ENCODE peak calls at places on chromosome 2, in ten cellular contexts. O is endodermal cell, K is right cardiac atrium, U is H9, Z is small intestine, E is OCI-LY7, Q is SK-N-SH, F is ovary, X is heart left ventricle, P is neuronal stem cell. C is an unnamed sample. For H3K9me3 and H3K4me1, the result is how much of the 10 kb centered on the place peaks cover.

GRCh38 chr2:55019547-55020258 is 30.5 kb downstream of the RTN4 start:
- DNase-seq in E (peak), O (no peak), X (no peak), F (no peak), U (no peak), Z (no peak), Q (no peak), K (no peak), P (no peak), C (no peak)

GRCh38 chr2:143937563-143938346 is 582.2 kb downstream of the ZEB2 start:
- DNase-seq in X (no peak), U (no peak), Q (peak), P (no peak), F (peak), O (peak), Z (no peak), K (peak), E (no peak), C (peak)

GRCh38 chr2:184835081-184835728 is 236.9 kb downstream of the ZNF804A start:
- DNase-seq in P (no peak), E (no peak), O (peak), F (no peak), Q (peak), U (no peak), X (no peak), Z (peak), K (no peak), C (peak)

GRCh38 chr2:127647242-127648190 is 1.6 kb downstream of the GPR17 start:
- DNase-seq in K (peak), Q (no peak), E (no peak), F (no peak), O (no peak), Z (no peak), U (no peak), X (no peak), P (no peak), C (no peak)

GRCh38 chr2:64114063-64114911 is 29.9 kb downstream of the PELI1 start:
- DNase-seq in U (no peak), O (peak), X (no peak), P (no peak), Z (peak), F (no peak), Q (no peak), K (no peak), E (no peak), C (no peak)

GRCh38 chr2:215728504-215729065 is 284.8 kb downstream of the MREG start:
- DNase-seq in Z (no peak), K (no peak), F (no peak), P (no peak), Q (no peak), E (no peak), X (no peak), O (no peak), U (no peak), C (no peak)

GRCh38 chr2:207624170-207625013 is 802 bp downstream of the METTL21A start:
- DNase-seq in K (peak), P (peak), O (peak), Z (peak), X (peak), Q (peak), E (peak), U (peak), F (peak), C (peak)

GRCh38 chr2:54522624-54523281 is 66.6 kb downstream of the SPTBN1 start:
- DNase-seq in Z (peak), Q (peak), F (no peak), P (peak), U (peak), E (peak), O (peak), K (no peak), X (peak), C (peak)

GRCh38 chr2:239344857-239345216 is 56.0 kb downstream of the HDAC4 start:
- DNase-seq in Z (peak), Q (no peak), P (no peak), E (no peak), X (peak), F (no peak), U (no peak), K (peak), O (no peak), C (peak)

GRCh38 chr2:102155703-102156515 is 13.4 kb downstream of the IL1R1 start:
- DNase-seq in Q (no peak), E (no peak), U (no peak), K (no peak), P (no peak), Z (no peak), X (no peak), F (no peak), O (no peak), C (no peak)

GRCh38 chr2:86793752-86794151 is 3.0 kb upstream of the CD8A start:
- DNase-seq in U (no peak), X (no peak), Q (no peak), O (no peak), K (no peak), P (no peak), E (no peak), Z (peak), F (no peak), C (no peak)

GRCh38 chr2:58638256-58638795 is 397.2 kb upstream of the FANCL start:
- DNase-seq in X (no peak), K (no peak), Q (no peak), U (no peak), F (no peak), O (no peak), E (no peak), Z (no peak), P (no peak), C (no peak)

GRCh38 chr2:130391872-130392670 is 36.2 kb downstream of the PTPN18 start:
- DNase-seq in Z (no peak), P (no peak), E (peak), F (peak), U (no peak), X (no peak), O (peak), K (no peak), Q (peak), C (peak)

GRCh38 chr2:53575606-53576360 is 191.8 kb upstream of the CHAC2 start:
- DNase-seq in K (peak), X (no peak), U (no peak), Z (no peak), F (no peak), Q (no peak), E (no peak), O (no peak), P (no peak), C (no peak)

GRCh38 chr2:107801498-107801897 is 25.2 kb upstream of the RGPD4 start:
- DNase-seq in O (peak), X (no peak), F (no peak), E (no peak), U (no peak), P (no peak), Q (no peak), K (no peak), Z (no peak), C (no peak)

GRCh38 chr2:43102366-43103092 is 123.9 kb downstream of the ZFP36L2 start:
- DNase-seq in E (no peak), P (no peak), Z (no peak), Q (no peak), U (no peak), F (no peak), K (peak), O (peak), X (peak), C (no peak)

GRCh38 chr2:221817052-221817451 is 244.9 kb upstream of the EPHA4 start:
- DNase-seq in K (no peak), O (no peak), X (no peak), Z (no peak), E (no peak), Q (no peak), P (no peak), F (no peak), U (no peak), C (no peak)

GRCh38 chr2:89825034-89825433 is 1133.6 kb downstream of the RPIA start:
- DNase-seq in E (no peak), Q (no peak), O (no peak), F (no peak), Z (no peak), P (no peak), U (no peak), X (no peak), K (no peak), C (no peak)
- H3K9me3 ChIP-seq in E (under half), Q (under half), O (under half), F (under half), Z (under half), P (under half), U (under half), X (half or more), K (under half), C (under half)

GRCh38 chr2:40259900-40260299 is 192.0 kb downstream of the SLC8A1 start:
- DNase-seq in O (no peak), Q (no peak), X (no peak), Z (no peak), E (no peak), K (no peak), P (no peak), F (no peak), U (no peak), C (no peak)
- H3K4me1 ChIP-seq in O (under half), Q (under half), X (under half), Z (under half), E (under half), K (under half), P (under half), F (under half), U (under half), C (under half)

GRCh38 chr2:95231723-95232122 is 24.4 kb downstream of the ZNF892 start:
- DNase-seq in K (peak), X (no peak), P (peak), E (peak), Q (peak), F (no peak), O (peak), U (peak), Z (peak), C (peak)
- H3K9me3 ChIP-seq in K (under half), X (under half), P (under half), E (under half), Q (under half), F (under half), O (under half), U (under half), Z (under half), C (under half)

GRCh38 chr2:36567711-36568408 is 30.1 kb downstream of the FEZ2 start:
- DNase-seq in F (no peak), Q (no peak), P (no peak), Z (no peak), O (no peak), K (no peak), X (no peak), E (no peak), U (no peak), C (no peak)

GRCh38 chr2:36564377-36564930 is 33.5 kb downstream of the FEZ2 start:
- DNase-seq in E (no peak), Q (no peak), U (no peak), Z (no peak), O (no peak), K (no peak), P (no peak), F (no peak), X (no peak), C (no peak)

GRCh38 chr2:36566887-36567286 is 31.1 kb downstream of the FEZ2 start:
- DNase-seq in O (no peak), X (no peak), E (no peak), K (no peak), U (no peak), Z (no peak), Q (no peak), P (no peak), F (no peak), C (no peak)

GRCh38 chr2:36562973-36563532 is 34.9 kb downstream of the FEZ2 start:
- DNase-seq in U (no peak), E (no peak), Q (no peak), Z (no peak), X (no peak), P (no peak), F (no peak), K (no peak), O (no peak), C (no peak)

GRCh38 chr2:36565712-36566111 is 32.3 kb downstream of the FEZ2 start:
- DNase-seq in O (no peak), E (no peak), U (no peak), X (no peak), Z (no peak), F (no peak), Q (no peak), K (no peak), P (no peak), C (no peak)
- H3K4me1 ChIP-seq in O (under half), E (under half), U (under half), X (under half), Z (under half), F (under half), Q (half or more), K (under half), P (under half), C (under half)

DNA sequence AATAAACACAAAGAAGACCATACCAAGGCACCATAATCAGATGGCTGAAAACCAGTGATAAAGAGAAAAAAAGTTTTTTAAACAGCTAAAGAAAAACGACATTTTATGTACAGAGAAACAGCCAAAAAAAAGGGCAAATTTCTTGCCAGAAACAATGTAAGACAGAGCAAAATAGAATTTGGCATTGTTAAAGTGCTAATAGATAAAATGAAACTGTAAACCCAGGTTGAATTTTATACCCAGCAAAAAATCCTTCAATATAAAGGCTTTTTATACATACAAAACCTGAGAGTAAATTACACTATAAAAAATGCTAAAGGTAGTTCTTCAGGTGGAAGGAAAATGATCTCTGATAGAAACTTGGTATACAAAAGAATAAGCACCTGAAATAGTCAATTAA is 45.7 kb downstream of the FAM117B start:
- DNase-seq in P (no peak), X (no peak), O (no peak), K (no peak), F (no peak), Z (no peak), Q (no peak), U (no peak), E (no peak), C (no peak)
- H3K9me3 ChIP-seq in P (under half), X (under half), O (under half), K (under half), F (under half), Z (under half), Q (under half), U (under half), E (under half), C (under half)

DNA sequence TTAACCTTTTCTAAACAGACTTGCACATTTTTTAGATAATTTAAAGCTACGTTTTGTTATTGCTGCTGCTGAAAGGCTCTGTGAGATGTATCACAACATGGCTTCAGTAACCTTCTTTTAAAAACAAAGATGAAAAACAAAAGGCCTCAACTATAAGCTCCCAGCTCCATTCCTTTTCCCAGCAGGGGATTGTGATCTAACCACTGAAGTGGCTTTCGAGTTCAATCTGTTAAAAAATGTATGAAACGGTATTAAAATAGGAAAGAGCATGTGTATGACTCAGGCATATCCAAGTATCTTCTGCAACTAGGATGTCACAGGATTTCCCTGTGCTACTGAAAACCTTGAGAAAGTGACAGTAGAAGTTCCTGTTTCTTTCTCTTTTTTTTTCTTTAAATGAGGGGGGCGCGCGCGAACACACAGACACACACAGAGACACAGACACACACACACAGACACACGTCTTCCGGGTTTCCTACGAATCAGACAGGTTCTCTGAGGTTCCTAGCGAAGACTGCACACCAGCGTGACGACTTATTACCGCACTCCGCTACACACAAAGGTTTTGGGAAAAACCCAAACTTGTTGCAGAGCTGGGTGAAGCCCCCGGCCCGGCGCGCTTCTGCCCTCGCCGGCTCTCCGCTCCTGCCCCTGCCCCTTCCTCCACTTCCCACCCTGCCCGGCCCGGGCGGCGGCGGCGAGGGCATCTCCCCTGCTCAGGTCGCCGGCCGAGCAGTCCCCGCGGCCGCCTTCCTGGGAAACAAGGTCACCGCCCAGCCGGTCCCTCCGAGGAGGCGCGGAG is 86.8 kb downstream of the RBMS1 start:
- DNase-seq in F (no peak), P (no peak), K (peak), X (peak), Q (peak), E (peak), Z (peak), O (peak), U (no peak), C (peak)
- H3K4me1 ChIP-seq in F (under half), P (under half), K (under half), X (half or more), Q (half or more), E (half or more), Z (under half), O (under half), U (under half), C (under half)

GRCh38 chr2:2275451-2275850 is 55.6 kb downstream of the MYT1L start:
- DNase-seq in Q (no peak), O (no peak), Z (no peak), X (no peak), U (no peak), E (no peak), P (no peak), K (no peak), F (no peak), C (no peak)
- H3K9me3 ChIP-seq in Q (under half), O (under half), Z (under half), X (under half), U (under half), E (under half), P (under half), K (under half), F (under half), C (under half)

DNA sequence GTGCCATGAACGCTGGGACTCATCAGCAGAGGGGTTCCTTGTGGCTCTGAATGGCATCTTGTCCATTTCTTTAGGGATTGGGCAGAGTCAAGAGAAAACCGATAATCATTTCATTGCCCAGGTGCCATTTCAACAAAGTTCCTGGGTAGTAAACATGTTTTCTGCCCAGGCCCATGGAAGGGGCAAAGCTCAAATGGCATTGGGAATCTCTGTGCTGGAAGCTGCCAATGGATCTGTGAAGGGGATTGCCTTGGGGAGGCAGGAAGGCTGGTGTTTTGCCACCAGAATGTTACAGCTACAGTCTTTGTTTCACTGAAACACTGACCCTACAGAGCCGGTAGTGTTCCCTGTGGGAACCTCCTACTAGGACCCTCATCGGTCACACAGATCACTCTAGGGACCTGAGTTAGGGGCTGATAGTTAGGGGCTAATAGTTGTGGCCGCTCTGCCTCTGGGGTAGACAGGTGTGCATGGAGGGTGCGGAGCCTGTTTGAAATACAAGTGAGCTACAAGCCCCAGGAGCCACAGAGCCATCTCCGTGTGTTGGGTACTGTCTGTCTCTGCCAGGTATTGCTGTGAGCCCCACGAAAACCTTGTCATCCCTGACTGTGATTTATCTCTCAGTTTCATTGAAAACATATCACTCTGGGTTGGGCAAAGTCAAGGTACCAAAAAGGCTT is 224.4 kb upstream of the COPS8 start:
- DNase-seq in Z (no peak), E (no peak), X (no peak), Q (no peak), U (no peak), F (no peak), K (no peak), O (peak), P (no peak), C (no peak)
- H3K4me1 ChIP-seq in Z (under half), E (under half), X (under half), Q (under half), U (under half), F (under half), K (under half), O (under half), P (under half), C (under half)

C was measured in BE2C.